ENCODE peak calls at places on chromosomes 6 and 20, in eight cellular contexts. Q, R, E, U, O, D, C and B are unnamed samples.

GRCh38 chr6:36616888-36617521 is 22.8 kb downstream of the SRSF3 start:
- DNase-seq in Q (no peak), R (no peak), E (no peak), U (no peak), O (peak; percentile 46), D (peak; percentile 87), C (peak; percentile 59), B (no peak)

GRCh38 chr20:39638671-39639070 is 676.5 kb downstream of the DHX35 start:
- DNase-seq in Q (no peak), R (no peak), E (no peak), U (no peak), O (no peak), D (no peak), C (no peak), B (no peak)

GRCh38 chr6:136067731-136068341 is 182.3 kb downstream of the MTFR2 start:
- DNase-seq in Q (peak; percentile 85), R (no peak), E (peak; percentile 39), U (no peak), O (peak; percentile 76), D (no peak), C (peak; percentile 50), B (no peak)

GRCh38 chr6:144314003-144314485 is 28.9 kb downstream of the UTRN start:
- DNase-seq in Q (no peak), R (no peak), E (peak; percentile 75), U (no peak), O (no peak), D (no peak), C (peak; percentile 61), B (no peak)

GRCh38 chr20:52219441-52219840 is 27.9 kb upstream of the ZFP64 start:
- DNase-seq in Q (no peak), R (no peak), E (peak; percentile 2), U (no peak), O (no peak), D (no peak), C (no peak), B (no peak)

GRCh38 chr6:2749972-2750600 is 636 bp downstream of the MYLK4 start:
- DNase-seq in Q (peak; percentile 41), R (no peak), E (peak; percentile 60), U (peak; percentile 23), O (no peak), D (no peak), C (peak; percentile 61), B (no peak)

GRCh38 chr6:27667016-27667415 is 194.1 kb upstream of the ZNF184 start:
- DNase-seq in Q (no peak), R (no peak), E (no peak), U (no peak), O (no peak), D (no peak), C (no peak), B (no peak)

GRCh38 chr20:4875578-4876067 is 125.7 kb downstream of the SLC23A2 start:
- DNase-seq in Q (no peak), R (no peak), E (no peak), U (no peak), O (no peak), D (peak; percentile 31), C (no peak), B (no peak)

GRCh38 chr20:1014471-1014870 is 12.4 kb upstream of the RSPO4 start:
- DNase-seq in Q (no peak), R (no peak), E (no peak), U (no peak), O (no peak), D (no peak), C (no peak), B (no peak)

GRCh38 chr20:32052090-32052791 is at the start of gene HCK:
- DNase-seq in Q (no peak), R (no peak), E (no peak), U (no peak), O (no peak), D (no peak), C (no peak), B (no peak)

GRCh38 chr20:62277253-62277652 is 25.5 kb upstream of the ADRM1 start:
- DNase-seq in Q (no peak), R (no peak), E (no peak), U (no peak), O (no peak), D (no peak), C (no peak), B (no peak)

GRCh38 chr20:2799688-2800589 is 488 bp downstream of the CPXM1 start:
- DNase-seq in Q (no peak), R (no peak), E (peak; percentile 7), U (no peak), O (no peak), D (no peak), C (no peak), B (no peak)

GRCh38 chr20:47668313-47669156 is 116.7 kb downstream of the SULF2 start:
- DNase-seq in Q (no peak), R (no peak), E (no peak), U (no peak), O (no peak), D (peak; percentile 85), C (no peak), B (no peak)

GRCh38 chr6:105482227-105482839 is 79.5 kb upstream of the PREP start:
- DNase-seq in Q (no peak), R (no peak), E (peak; percentile 38), U (no peak), O (no peak), D (no peak), C (no peak), B (no peak)

GRCh38 chr6:168778201-168778600 is 337.2 kb downstream of the SMOC2 start:
- DNase-seq in Q (no peak), R (no peak), E (no peak), U (no peak), O (no peak), D (no peak), C (peak; percentile 48), B (no peak)

GRCh38 chr6:168159503-168159902 is 80.5 kb upstream of the FRMD1 start:
- DNase-seq in Q (no peak), R (no peak), E (no peak), U (no peak), O (no peak), D (no peak), C (peak; percentile 8), B (no peak)

GRCh38 chr6:167827588-167828324 is 1.0 kb downstream of the AFDN start:
- DNase-seq in Q (no peak), R (no peak), E (peak; percentile 18), U (no peak), O (no peak), D (no peak), C (peak; percentile 31), B (peak; percentile 21)

GRCh38 chr6:30844118-30844535 is 40.2 kb upstream of the DDR1 start:
- DNase-seq in Q (no peak), R (no peak), E (peak; percentile 53), U (no peak), O (no peak), D (no peak), C (no peak), B (no peak)

GRCh38 chr20:38418509-38419204 is 16.5 kb downstream of the SNHG17 start:
- DNase-seq in Q (no peak), R (no peak), E (peak; percentile 40), U (no peak), O (no peak), D (no peak), C (peak; percentile 16), B (peak; percentile 25)

GRCh38 chr6:33412140-33413009 is 1.6 kb downstream of the PHF1 start:
- DNase-seq in Q (no peak), R (no peak), E (no peak), U (no peak), O (no peak), D (no peak), C (no peak), B (no peak)

GRCh38 chr6:132190097-132190814 is 211.0 kb downstream of the MOXD1 start:
- DNase-seq in Q (no peak), R (no peak), E (peak; percentile 75), U (peak; percentile 15), O (peak; percentile 53), D (no peak), C (no peak), B (no peak)

GRCh38 chr6:98525860-98526259 is 308.5 kb upstream of the POU3F2 start:
- DNase-seq in Q (no peak), R (no peak), E (no peak), U (no peak), O (no peak), D (no peak), C (no peak), B (no peak)

GRCh38 chr6:138194221-138194620 is 24.1 kb downstream of the PBOV1 start:
- DNase-seq in Q (no peak), R (no peak), E (no peak), U (no peak), O (no peak), D (no peak), C (peak; percentile 32), B (no peak)

GRCh38 chr6:130322673-130323268 is 43.0 kb upstream of the TMEM200A start:
- DNase-seq in Q (peak; percentile 54), R (no peak), E (peak; percentile 82), U (no peak), O (peak; percentile 53), D (no peak), C (peak; percentile 58), B (peak; percentile 34)

GRCh38 chr20:61440548-61441055 is 188.5 kb downstream of the CDH4 start:
- DNase-seq in Q (no peak), R (no peak), E (no peak), U (no peak), O (no peak), D (peak; percentile 72), C (no peak), B (no peak)

GRCh38 chr20:32906871-32907495 is 48.3 kb downstream of the EFCAB8 start:
- DNase-seq in Q (no peak), R (no peak), E (no peak), U (no peak), O (no peak), D (no peak), C (no peak), B (no peak)

GRCh38 chr6:2192971-2193370 is 52.4 kb downstream of the GMDS start:
- DNase-seq in Q (no peak), R (no peak), E (no peak), U (no peak), O (no peak), D (no peak), C (no peak), B (no peak)

GRCh38 chr20:47309806-47310426 is 46.6 kb downstream of the ZMYND8 start:
- DNase-seq in Q (no peak), R (no peak), E (no peak), U (no peak), O (no peak), D (peak; percentile 73), C (no peak), B (no peak)